ENCODE peak calls at places on chromosomes 7 and 10, in ten cellular contexts. V is heart left ventricle, D is uterus, Q is pancreas, M is fibroblast of pulmonary artery, A is kidney epithelial cell, K is HepG2, Y is ovary, J is endodermal cell, I is Peyer's patch. C is an unnamed sample.

GRCh38 chr10:102152545-102152890 is 329 bp downstream of the NOLC1 start:
- DNase-seq in D (no peak), V (no peak), M (peak; percentile 29), J (no peak), Q (no peak), Y (no peak), K (no peak), A (no peak), I (no peak), C (no peak)

GRCh38 chr7:118219157-118219512 is 5.4 kb upstream of the ANKRD7 start:
- DNase-seq in Y (no peak), V (no peak), M (no peak), D (no peak), Q (no peak), J (no peak), K (no peak), I (no peak), A (no peak), C (no peak)

GRCh38 chr7:15750741-15751140 is 64.3 kb upstream of the MEOX2 start:
- DNase-seq in J (no peak), K (no peak), Q (no peak), I (no peak), M (no peak), D (no peak), Y (no peak), A (no peak), V (no peak), C (no peak)

GRCh38 chr10:30836411-30836810 is 195.3 kb downstream of the ZNF438 start:
- DNase-seq in D (no peak), V (no peak), A (no peak), K (no peak), I (no peak), M (no peak), Y (no peak), J (no peak), Q (no peak), C (no peak)

GRCh38 chr10:49096890-49097445 is 18.4 kb downstream of the VSTM4 start:
- DNase-seq in J (peak; percentile 27), Y (peak; percentile 14), I (no peak), D (no peak), Q (no peak), A (no peak), K (no peak), V (no peak), M (no peak), C (no peak)

GRCh38 chr7:128939861-128940410 is 2.2 kb downstream of the IRF5 start:
- DNase-seq in A (no peak), D (no peak), M (no peak), Y (no peak), V (no peak), J (no peak), Q (no peak), K (no peak), I (peak; percentile 66), C (no peak)

GRCh38 chr10:32787690-32788284 is 170.2 kb downstream of the ITGB1 start:
- DNase-seq in M (no peak), A (no peak), Y (no peak), Q (no peak), D (no peak), I (no peak), J (no peak), V (no peak), K (no peak), C (no peak)

GRCh38 chr10:61066661-61067353 is 122.8 kb upstream of the RHOBTB1 start:
- DNase-seq in A (no peak), Q (no peak), I (no peak), D (no peak), M (no peak), J (no peak), V (no peak), K (peak; percentile 97), Y (no peak), C (no peak)

GRCh38 chr7:80286611-80287010 is 152.0 kb downstream of the GNAI1 start:
- DNase-seq in D (no peak), Q (no peak), M (no peak), K (no peak), I (no peak), Y (no peak), V (no peak), A (no peak), J (no peak), C (no peak)

GRCh38 chr10:79065853-79066252 is 2.9 kb upstream of the ZMIZ1 start:
- DNase-seq in Y (no peak), D (no peak), Q (peak; percentile 24), J (no peak), V (no peak), M (no peak), K (no peak), I (no peak), A (no peak), C (no peak)

GRCh38 chr10:79066460-79067240 is 2.1 kb upstream of the ZMIZ1 start:
- DNase-seq in K (peak; percentile 87), Y (peak; percentile 50), A (no peak), J (peak; percentile 83), I (no peak), V (peak; percentile 86), D (no peak), Q (peak; percentile 27), M (peak; percentile 24), C (peak; percentile 75)

GRCh38 chr10:79068562-79069324 is at the start of gene ZMIZ1:
- DNase-seq in Q (peak; percentile 90), Y (peak; percentile 92), D (peak; percentile 90), J (peak; percentile 95), M (peak; percentile 92), V (peak; percentile 94), K (peak; percentile 88), A (peak; percentile 61), I (peak; percentile 82), C (peak; percentile 62)

GRCh38 chr10:79068203-79068561 is 584 bp upstream of the ZMIZ1 start:
- DNase-seq in M (peak; percentile 17), J (no peak), A (no peak), Q (no peak), Y (no peak), V (no peak), D (no peak), K (no peak), I (no peak), C (no peak)

DNA sequence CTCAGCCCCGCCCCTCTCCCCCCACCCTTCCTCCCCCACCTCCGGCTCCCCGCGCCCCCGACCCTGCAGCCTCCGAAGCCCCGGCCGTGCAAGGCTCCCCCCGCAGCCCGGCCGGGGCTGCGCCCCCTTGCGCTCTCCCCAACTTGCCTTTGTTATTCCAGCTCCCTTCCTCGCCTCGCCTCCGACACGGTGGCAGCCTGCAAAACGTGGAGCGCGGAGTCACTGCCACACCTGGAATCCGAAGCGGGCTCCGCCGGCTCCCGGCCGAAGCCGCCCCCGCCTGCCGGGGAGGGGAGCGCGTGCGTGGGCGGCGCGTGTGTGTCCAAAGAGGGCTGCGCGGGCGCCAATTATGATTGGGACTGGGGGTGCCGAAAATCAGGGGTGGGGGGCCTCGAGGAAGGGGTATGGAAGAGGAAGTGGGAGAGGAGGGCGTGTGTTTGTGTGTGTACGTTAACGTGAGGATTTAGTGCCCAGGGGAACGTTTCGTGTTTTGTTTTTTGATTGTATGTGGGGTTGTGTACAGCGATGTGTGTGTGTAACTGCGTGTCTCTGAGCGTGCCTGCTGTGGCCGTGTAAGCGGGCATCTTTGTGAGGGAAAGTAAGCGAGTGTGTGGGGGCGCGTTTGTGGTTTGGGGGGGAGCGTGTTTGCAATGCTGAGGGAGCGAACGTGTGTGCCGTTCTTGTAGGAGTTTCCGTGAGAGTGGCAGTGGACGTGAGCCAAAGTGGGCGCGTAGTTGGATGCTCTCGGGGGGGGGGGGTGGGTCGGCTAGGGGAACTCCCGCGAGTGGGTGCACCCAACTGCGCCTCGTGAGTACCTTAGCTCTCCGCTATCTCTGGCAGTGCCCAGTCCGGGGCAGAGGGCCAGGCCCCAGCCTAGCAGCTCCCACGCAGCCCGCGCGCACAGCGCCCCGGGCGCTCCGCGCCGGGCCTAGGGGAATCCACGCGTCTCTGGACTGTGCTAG is 1.2 kb upstream of the ZMIZ1 start:
- DNase-seq in M (peak; percentile 94), I (peak; percentile 77), A (no peak), K (peak; percentile 83), Q (peak; percentile 88), Y (peak; percentile 96), V (peak; percentile 92), D (peak; percentile 96), J (peak; percentile 99), C (peak; percentile 83)
- TF ChIP-seq CTCF in M (no peak), I (peak; percentile 28), A (peak; percentile 12), K (peak; percentile 75), Q (no peak), Y (peak; percentile 31), V (no peak), D (no peak), J (no peak), C (peak; percentile 23)

GRCh38 chr7:19491821-19492452 is 216.9 kb downstream of the POLR1F start:
- DNase-seq in K (no peak), D (no peak), A (peak; percentile 1), M (peak; percentile 68), V (no peak), Y (no peak), J (no peak), I (no peak), Q (no peak), C (no peak)
- TF ChIP-seq CTCF in K (no peak), D (peak; percentile 41), A (peak; percentile 63), M (peak; percentile 73), V (peak; percentile 36), Y (no peak), J (peak; percentile 79), I (no peak), Q (no peak), C (peak; percentile 59)

DNA sequence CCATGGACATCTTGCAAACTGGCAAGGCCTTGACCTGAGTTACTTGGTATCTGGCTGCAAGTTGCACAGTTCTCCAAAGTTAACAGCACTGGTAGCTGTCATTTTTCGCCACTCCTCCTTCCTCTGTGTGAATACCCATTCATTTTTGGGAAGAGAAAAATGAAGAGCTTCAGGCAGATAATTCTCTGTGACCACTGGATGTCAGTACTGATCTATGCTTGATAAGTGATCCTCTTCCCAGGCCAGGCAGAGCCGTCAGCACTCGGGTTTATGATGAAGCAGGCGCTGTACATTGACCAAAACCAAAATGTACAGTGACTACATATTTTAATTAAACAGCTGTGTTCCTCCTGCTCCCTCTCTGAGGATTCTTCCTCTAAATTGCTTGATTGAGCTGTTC is 55.9 kb upstream of the PDZD8 start:
- DNase-seq in V (no peak), Q (no peak), I (no peak), D (no peak), A (no peak), M (no peak), K (no peak), J (no peak), Y (no peak), C (no peak)
- TF ChIP-seq CTCF in V (no peak), Q (no peak), I (no peak), D (peak; percentile 30), A (peak; percentile 19), M (no peak), K (peak; percentile 48), J (peak; percentile 44), Y (no peak), C (no peak)

DNA sequence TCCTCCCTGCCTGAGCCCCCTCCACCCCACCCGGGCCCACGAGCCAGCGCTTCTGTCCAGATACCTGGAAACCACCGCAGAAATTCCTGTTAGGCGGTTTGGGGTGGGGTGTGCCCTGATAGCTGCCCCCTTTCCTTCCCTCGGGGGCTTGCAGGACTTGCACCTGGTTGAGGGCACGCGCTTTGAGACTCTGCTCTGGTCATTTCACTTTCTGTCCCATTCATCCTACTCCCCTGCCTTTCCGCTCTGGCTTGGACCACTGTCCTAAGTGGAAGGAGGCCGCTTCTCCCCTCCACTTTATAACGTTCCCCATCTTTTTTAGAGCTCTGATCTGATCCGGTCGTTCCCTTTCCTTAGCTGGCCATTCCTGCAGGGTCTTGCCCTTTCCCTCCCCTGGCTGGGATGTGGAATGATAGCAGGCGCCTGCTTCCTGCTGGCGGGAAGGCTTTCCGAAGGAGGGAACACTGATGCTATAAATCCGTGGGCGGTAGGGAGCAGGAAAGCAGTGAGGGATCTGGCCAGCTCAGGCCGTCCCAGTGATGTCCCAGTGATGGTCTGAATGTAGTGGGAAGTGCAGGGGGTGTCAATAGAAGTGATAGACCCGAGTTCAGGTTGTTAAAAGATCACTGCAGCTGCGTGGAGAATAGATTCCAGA is 852 bp upstream of the PRKAR1B start:
- DNase-seq in Y (peak; percentile 32), K (no peak), M (peak; percentile 26), A (no peak), V (no peak), Q (no peak), J (peak; percentile 60), I (no peak), D (no peak), C (no peak)
- TF ChIP-seq CTCF in Y (no peak), K (no peak), M (no peak), A (no peak), V (no peak), Q (no peak), J (peak; percentile 14), I (no peak), D (no peak), C (no peak)